ENCODE peak calls at places on chromosomes 7 and 10, in ten cellular contexts. B is foreskin keratinocyte, V is colonic mucosa, W is SK-N-SH, T is A549, M is psoas muscle, G is thyroid gland, Z is GM23338, J is hepatocyte, E is breast epithelium. Q is an unnamed sample. For H3K4me1, the result is how much of the 10 kb centered on the place peaks cover.

GRCh38 chr7:50552139-50552538 is 13.1 kb downstream of the DDC start:
- DNase-seq in B (no peak), V (peak), W (no peak), T (no peak), M (no peak), G (no peak), Z (no peak), J (no peak), E (no peak), Q (no peak)

GRCh38 chr10:119238577-119238976 is 31.2 kb downstream of the GRK5 start:
- DNase-seq in B (no peak), V (no peak), W (peak), T (no peak), M (no peak), G (no peak), Z (no peak), J (no peak), E (no peak), Q (no peak)

GRCh38 chr10:119306514-119306951 is 99.2 kb downstream of the GRK5 start:
- DNase-seq in B (peak), V (no peak), W (no peak), T (peak), M (peak), G (no peak), Z (no peak), J (peak), E (no peak), Q (no peak)

GRCh38 chr10:113751116-113751728 is at the start of gene PLEKHS1:
- DNase-seq in B (no peak), V (no peak), W (no peak), T (no peak), M (no peak), G (no peak), Z (no peak), J (no peak), E (no peak), Q (no peak)

GRCh38 chr7:82032899-82033298 is 263.1 kb upstream of the HGF start:
- DNase-seq in B (no peak), V (no peak), W (no peak), T (no peak), M (no peak), G (no peak), Z (no peak), J (no peak), E (no peak), Q (no peak)

GRCh38 chr10:98461500-98461842 is 14.7 kb upstream of the HPS1 start:
- DNase-seq in B (no peak), V (no peak), W (no peak), T (no peak), M (no peak), G (no peak), Z (no peak), J (no peak), E (no peak), Q (no peak)

GRCh38 chr7:45001138-45001694 is 1.2 kb downstream of the CCM2 start:
- DNase-seq in B (peak), V (peak), W (peak), T (no peak), M (no peak), G (peak), Z (peak), J (peak), E (no peak), Q (no peak)

GRCh38 chr7:75977741-75978140 is 16.7 kb downstream of the TMEM120A start:
- DNase-seq in B (no peak), V (peak), W (peak), T (no peak), M (peak), G (no peak), Z (no peak), J (no peak), E (no peak), Q (no peak)

GRCh38 chr7:31056775-31057346 is 4.8 kb downstream of the ADCYAP1R1 start:
- DNase-seq in B (no peak), V (no peak), W (no peak), T (no peak), M (no peak), G (peak), Z (peak), J (no peak), E (no peak), Q (no peak)

GRCh38 chr7:31053986-31054385 is 1.9 kb downstream of the ADCYAP1R1 start:
- DNase-seq in B (no peak), V (no peak), W (no peak), T (no peak), M (no peak), G (no peak), Z (no peak), J (no peak), E (no peak), Q (no peak)

GRCh38 chr7:31052841-31053601 is 913 bp downstream of the ADCYAP1R1 start:
- DNase-seq in B (no peak), V (no peak), W (peak), T (no peak), M (no peak), G (no peak), Z (peak), J (no peak), E (no peak), Q (no peak)

GRCh38 chr7:31055501-31055900 is 3.4 kb downstream of the ADCYAP1R1 start:
- DNase-seq in B (no peak), V (no peak), W (no peak), T (no peak), M (no peak), G (no peak), Z (no peak), J (no peak), E (no peak), Q (no peak)

DNA sequence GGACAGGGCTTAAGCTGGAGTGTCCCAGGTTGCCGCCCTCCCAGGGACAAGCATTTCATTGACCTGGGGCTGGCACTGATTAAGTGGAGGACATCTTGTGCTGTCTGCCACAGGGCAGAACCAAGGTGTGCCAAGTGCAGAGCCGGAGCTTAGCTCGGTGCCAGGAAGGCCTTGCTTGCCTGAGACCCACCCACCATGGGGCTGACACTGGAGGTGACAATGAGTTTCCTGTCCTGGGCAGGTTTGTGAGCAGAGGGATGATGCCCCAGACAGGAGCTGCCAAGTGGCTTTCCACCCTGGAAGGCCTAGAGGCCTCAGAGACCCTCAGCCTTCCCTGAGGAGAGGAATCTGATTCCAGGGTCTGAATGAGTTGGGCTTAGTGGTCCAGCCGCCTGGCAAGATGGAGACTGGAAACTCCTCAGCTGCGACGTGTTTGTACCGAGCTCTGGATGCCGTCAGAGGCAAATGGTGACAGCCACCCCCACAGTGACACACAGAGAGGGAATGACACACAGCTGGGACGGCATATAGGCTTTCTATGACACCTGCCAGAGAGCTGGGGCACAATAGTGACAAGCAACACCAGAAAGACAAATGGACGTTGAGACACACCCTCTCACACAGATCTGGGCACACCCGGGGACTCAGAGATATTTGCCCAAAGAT is 2.6 kb downstream of the ADCYAP1R1 start:
- DNase-seq in B (no peak), V (no peak), W (no peak), T (no peak), M (no peak), G (no peak), Z (no peak), J (no peak), E (no peak), Q (no peak)
- TF ChIP-seq CTCF in B (no peak), V (no peak), W (no peak), T (no peak), M (no peak), G (no peak), Z (no peak), J (no peak), E (no peak), Q (no peak)

DNA sequence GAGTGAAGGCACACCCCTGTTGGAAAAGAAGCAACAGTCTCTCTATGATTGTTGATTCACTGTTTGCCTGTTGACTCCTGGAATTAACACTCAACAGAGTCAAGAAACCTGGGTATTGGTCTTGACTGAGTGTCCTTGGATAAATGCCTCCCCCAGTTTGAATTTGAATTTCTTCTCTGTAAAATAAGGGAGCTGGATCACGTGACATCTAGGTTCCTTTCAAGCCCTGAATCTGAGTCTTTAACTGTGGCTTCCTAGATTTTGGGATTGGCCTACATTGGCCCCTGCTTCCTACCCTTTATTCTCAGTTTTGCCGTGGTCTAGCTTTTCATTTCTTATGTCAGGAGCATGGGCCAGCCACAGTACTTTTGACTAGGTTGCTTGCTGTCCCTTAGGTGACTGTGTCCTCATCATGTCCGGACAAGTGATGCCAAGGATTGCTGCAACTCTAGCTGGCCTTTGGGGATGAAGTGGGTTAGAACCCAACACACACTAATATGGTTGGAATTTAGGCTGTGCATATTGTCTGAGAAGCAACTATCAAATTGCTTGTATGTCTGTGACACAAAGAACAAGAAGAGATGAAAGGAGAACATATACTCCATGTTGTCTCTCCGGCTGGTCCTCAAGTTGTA is 35.4 kb downstream of the CALD1 start:
- DNase-seq in B (no peak), V (no peak), W (no peak), T (no peak), M (peak), G (no peak), Z (no peak), J (no peak), E (no peak), Q (no peak)
- H3K4me1 ChIP-seq in B (under half), V (under half), W (under half), T (under half), M (under half), G (under half), Z (under half), J (under half), E (under half), Q (under half)

GRCh38 chr7:49001610-49002033 is 77.3 kb downstream of the CDC14C start:
- DNase-seq in B (peak), V (peak), W (peak), T (peak), M (no peak), G (no peak), Z (peak), J (peak), E (no peak), Q (no peak)
- TF ChIP-seq CTCF in B (peak), V (peak), W (peak), T (peak), M (no peak), G (no peak), Z (peak), J (peak), E (no peak), Q (no peak)

GRCh38 chr10:30437039-30437781 is 3.2 kb downstream of the MAP3K8 start:
- DNase-seq in B (no peak), V (no peak), W (no peak), T (no peak), M (no peak), G (peak), Z (no peak), J (no peak), E (no peak), Q (peak)

GRCh38 chr10:30436200-30436599 is 2.2 kb downstream of the MAP3K8 start:
- DNase-seq in B (no peak), V (peak), W (no peak), T (no peak), M (no peak), G (peak), Z (peak), J (peak), E (no peak), Q (peak)

GRCh38 chr10:30436688-30437038 is 2.7 kb downstream of the MAP3K8 start:
- DNase-seq in B (no peak), V (no peak), W (no peak), T (no peak), M (no peak), G (no peak), Z (no peak), J (no peak), E (no peak), Q (no peak)

GRCh38 chr10:30439931-30440330 is 5.9 kb downstream of the MAP3K8 start:
- DNase-seq in B (no peak), V (no peak), W (no peak), T (no peak), M (no peak), G (no peak), Z (no peak), J (no peak), E (no peak), Q (no peak)

GRCh38 chr10:30438016-30438850 is 4.2 kb downstream of the MAP3K8 start:
- DNase-seq in B (no peak), V (no peak), W (no peak), T (no peak), M (no peak), G (no peak), Z (no peak), J (no peak), E (no peak), Q (no peak)
- H3K4me1 ChIP-seq in B (under half), V (under half), W (under half), T (half or more), M (half or more), G (under half), Z (under half), J (under half), E (under half), Q (under half)

DNA sequence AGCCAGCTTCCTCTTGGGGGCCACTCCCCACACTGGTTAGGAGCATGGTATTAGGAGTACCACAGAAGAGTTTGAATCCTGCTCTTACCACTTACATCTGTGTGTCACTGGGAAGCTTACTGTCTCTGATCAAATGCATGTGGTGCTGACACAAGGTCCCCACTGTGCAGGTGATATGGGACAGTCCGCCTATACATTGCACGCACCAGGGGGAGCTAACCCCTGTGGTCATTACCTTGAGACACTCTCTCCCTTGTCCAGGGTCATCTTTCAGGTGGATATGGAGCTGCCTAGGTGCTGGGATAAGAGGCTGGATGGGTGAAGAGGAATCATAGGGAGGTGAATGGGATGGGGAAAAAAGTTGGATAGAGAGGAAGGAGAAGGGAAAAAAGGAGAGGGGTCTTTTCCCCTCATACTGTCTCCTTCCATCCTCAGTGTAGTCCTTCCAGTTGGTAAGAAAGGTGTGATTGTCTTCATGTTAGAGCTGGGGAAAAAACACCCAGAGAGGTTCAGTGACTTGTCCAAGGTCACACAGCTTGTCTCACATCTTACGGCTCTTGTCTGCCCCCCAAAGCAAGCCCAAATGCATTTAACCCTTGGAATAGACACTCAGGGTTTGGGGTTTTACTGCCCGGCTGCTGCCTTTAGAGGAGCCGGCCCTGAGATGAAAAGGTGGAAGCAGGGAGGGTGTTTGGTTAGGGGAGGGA is 125.9 kb downstream of the CDH23 start:
- DNase-seq in B (no peak), V (no peak), W (no peak), T (no peak), M (no peak), G (no peak), Z (peak), J (no peak), E (no peak), Q (no peak)
- TF ChIP-seq CTCF in B (peak), V (no peak), W (no peak), T (no peak), M (no peak), G (no peak), Z (peak), J (peak), E (no peak), Q (no peak)

GRCh38 chr10:14586901-14587300 is 187.8 kb downstream of the FAM107B start:
- DNase-seq in B (no peak), V (no peak), W (no peak), T (no peak), M (no peak), G (no peak), Z (no peak), J (peak), E (no peak), Q (no peak)

GRCh38 chr10:14585287-14586193 is 189.2 kb downstream of the FAM107B start:
- DNase-seq in B (no peak), V (no peak), W (no peak), T (no peak), M (no peak), G (no peak), Z (peak), J (no peak), E (no peak), Q (no peak)

GRCh38 chr10:14584643-14585042 is 190.1 kb downstream of the FAM107B start:
- DNase-seq in B (no peak), V (no peak), W (no peak), T (no peak), M (no peak), G (no peak), Z (peak), J (no peak), E (no peak), Q (no peak)

GRCh38 chr10:14587540-14588083 is 187.1 kb downstream of the FAM107B start:
- DNase-seq in B (no peak), V (no peak), W (no peak), T (no peak), M (no peak), G (no peak), Z (no peak), J (no peak), E (no peak), Q (no peak)

DNA sequence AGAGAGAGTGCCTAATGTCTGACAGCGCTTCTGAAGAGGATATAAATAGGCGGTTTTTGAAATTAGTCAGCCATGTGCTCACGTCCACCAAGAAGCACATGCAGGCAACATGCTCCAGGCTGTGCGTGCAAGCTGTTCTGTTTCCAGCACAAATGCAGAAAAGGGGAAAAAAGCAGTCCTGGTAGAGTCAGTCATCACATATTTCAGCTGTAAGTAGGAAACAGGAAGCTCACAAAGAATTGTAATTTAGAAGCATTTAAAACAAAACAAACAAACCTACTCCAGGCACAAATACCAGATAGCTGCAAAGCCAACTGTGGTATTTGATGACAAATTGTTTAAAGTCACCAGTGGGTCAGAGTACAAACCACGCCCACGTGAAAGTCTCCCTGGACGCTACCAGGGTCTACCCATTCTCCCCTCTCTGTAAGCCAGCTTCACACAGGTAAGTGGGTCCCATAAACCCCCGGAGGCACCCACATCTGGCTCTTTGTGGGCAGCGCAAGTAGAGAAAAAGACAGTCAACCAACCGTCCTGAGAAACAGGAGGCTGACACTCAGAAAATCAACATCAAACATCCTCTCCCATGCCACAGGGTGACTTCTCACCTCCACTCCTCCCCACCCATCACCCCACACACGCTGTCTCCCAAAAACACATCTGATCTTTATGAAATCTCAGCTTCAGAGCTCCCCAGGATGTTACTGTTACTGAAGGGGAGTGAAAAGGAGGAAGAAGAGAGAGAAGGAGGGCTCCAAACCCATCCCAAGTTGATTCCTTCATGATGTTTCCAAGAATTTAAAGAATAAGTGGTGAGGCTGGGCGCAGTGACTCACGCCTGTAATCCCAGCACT is 186.4 kb downstream of the FAM107B start:
- DNase-seq in B (peak), V (no peak), W (no peak), T (peak), M (no peak), G (no peak), Z (no peak), J (peak), E (no peak), Q (no peak)
- H3K4me1 ChIP-seq in B (under half), V (under half), W (under half), T (half or more), M (under half), G (under half), Z (under half), J (under half), E (under half), Q (under half)

GRCh38 chr10:42875388-42875755 is 92.8 kb downstream of the BMS1 start:
- DNase-seq in B (no peak), V (no peak), W (no peak), T (no peak), M (peak), G (no peak), Z (no peak), J (no peak), E (no peak), Q (no peak)

GRCh38 chr10:42874713-42875387 is 92.3 kb downstream of the BMS1 start:
- DNase-seq in B (no peak), V (no peak), W (no peak), T (no peak), M (no peak), G (no peak), Z (no peak), J (no peak), E (no peak), Q (peak)

GRCh38 chr10:42876476-42876875 is 93.9 kb downstream of the BMS1 start:
- DNase-seq in B (no peak), V (no peak), W (no peak), T (no peak), M (no peak), G (no peak), Z (no peak), J (no peak), E (no peak), Q (peak)

GRCh38 chr10:42876945-42877344 is 94.3 kb downstream of the BMS1 start:
- DNase-seq in B (no peak), V (no peak), W (no peak), T (no peak), M (no peak), G (no peak), Z (no peak), J (no peak), E (no peak), Q (peak)

DNA sequence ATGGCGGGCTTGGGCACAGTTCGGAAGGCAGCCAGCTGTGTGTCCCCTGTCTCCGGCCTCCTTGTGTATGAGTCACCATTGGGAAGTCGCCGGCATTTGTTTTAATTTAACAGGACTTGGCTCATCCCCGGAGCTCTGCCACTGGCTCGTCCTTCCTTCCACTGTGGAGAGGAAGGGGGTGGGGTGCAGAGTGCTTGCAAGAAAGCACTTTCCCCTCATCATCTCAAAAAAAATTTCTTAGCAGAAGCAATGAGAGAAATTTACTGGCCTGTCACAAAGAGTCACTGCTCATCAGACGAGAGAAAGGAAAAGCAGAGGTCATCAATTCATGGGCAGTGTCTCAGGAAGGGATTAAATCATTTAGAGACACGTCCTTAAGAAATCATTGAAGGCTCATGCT is 93.2 kb downstream of the BMS1 start:
- DNase-seq in B (no peak), V (peak), W (peak), T (no peak), M (peak), G (no peak), Z (no peak), J (peak), E (no peak), Q (peak)
- TF ChIP-seq CTCF in B (no peak), V (no peak), W (no peak), T (no peak), M (no peak), G (no peak), Z (no peak), J (no peak), E (no peak), Q (no peak)

GRCh38 chr7:69803699-69804516 is 205.6 kb downstream of the AUTS2 start:
- DNase-seq in B (no peak), V (no peak), W (no peak), T (no peak), M (no peak), G (no peak), Z (no peak), J (no peak), E (no peak), Q (no peak)
- H3K4me1 ChIP-seq in B (under half), V (under half), W (under half), T (under half), M (under half), G (under half), Z (under half), J (under half), E (under half), Q (under half)

Q was measured in lung.